ENCODE peak calls at places on chromosome 14, in five cellular contexts. One of them, this sample, is unnamed.

GRCh38 chr14:104287301-104288009 is 149.1 kb downstream of the KIF26A start:
- DNase-seq in stimulated activated CD4-positive, alpha-beta T cell treated with anti-CD3 and anti-CD28 coated beads, Interleukin-12 subunit alpha, Interleukin-12 subunit beta, amount 100 ng/mL, for 4 hours: no peak
- DNase-seq in stimulated activated effector memory CD8-positive, alpha-beta T cell treated with anti-CD3 and anti-CD28 coated beads, Interleukin-12 subunit alpha, Interleukin-12 subunit beta, amount 100 ng/mL, for 72 hours: no peak
- DNase-seq in globus pallidus: no peak
- DNase-seq in foreskin melanocyte: no peak
- DNase-seq in this sample: no peak

GRCh38 chr14:69818760-69819191 is 21.7 kb upstream of the SLC10A1 start:
- DNase-seq in stimulated activated CD4-positive, alpha-beta T cell treated with anti-CD3 and anti-CD28 coated beads, Interleukin-12 subunit alpha, Interleukin-12 subunit beta, amount 100 ng/mL, for 4 hours: peak
- DNase-seq in stimulated activated effector memory CD8-positive, alpha-beta T cell treated with anti-CD3 and anti-CD28 coated beads, Interleukin-12 subunit alpha, Interleukin-12 subunit beta, amount 100 ng/mL, for 72 hours: peak
- DNase-seq in globus pallidus: peak
- DNase-seq in foreskin melanocyte: peak
- DNase-seq in this sample: peak

GRCh38 chr14:98736701-98737338 is 535.2 kb downstream of the BCL11B start:
- DNase-seq in stimulated activated CD4-positive, alpha-beta T cell treated with anti-CD3 and anti-CD28 coated beads, Interleukin-12 subunit alpha, Interleukin-12 subunit beta, amount 100 ng/mL, for 4 hours: no peak
- DNase-seq in stimulated activated effector memory CD8-positive, alpha-beta T cell treated with anti-CD3 and anti-CD28 coated beads, Interleukin-12 subunit alpha, Interleukin-12 subunit beta, amount 100 ng/mL, for 72 hours: no peak
- DNase-seq in globus pallidus: no peak
- DNase-seq in foreskin melanocyte: no peak
- DNase-seq in this sample: no peak

GRCh38 chr14:37709419-37710195 is 114.2 kb downstream of the TTC6 start:
- DNase-seq in stimulated activated CD4-positive, alpha-beta T cell treated with anti-CD3 and anti-CD28 coated beads, Interleukin-12 subunit alpha, Interleukin-12 subunit beta, amount 100 ng/mL, for 4 hours: no peak
- DNase-seq in stimulated activated effector memory CD8-positive, alpha-beta T cell treated with anti-CD3 and anti-CD28 coated beads, Interleukin-12 subunit alpha, Interleukin-12 subunit beta, amount 100 ng/mL, for 72 hours: no peak
- DNase-seq in globus pallidus: no peak
- DNase-seq in foreskin melanocyte: no peak
- DNase-seq in this sample: no peak

GRCh38 chr14:37600880-37601741 is 5.7 kb downstream of the TTC6 start:
- DNase-seq in stimulated activated CD4-positive, alpha-beta T cell treated with anti-CD3 and anti-CD28 coated beads, Interleukin-12 subunit alpha, Interleukin-12 subunit beta, amount 100 ng/mL, for 4 hours: no peak
- DNase-seq in stimulated activated effector memory CD8-positive, alpha-beta T cell treated with anti-CD3 and anti-CD28 coated beads, Interleukin-12 subunit alpha, Interleukin-12 subunit beta, amount 100 ng/mL, for 72 hours: no peak
- DNase-seq in globus pallidus: no peak
- DNase-seq in foreskin melanocyte: no peak
- DNase-seq in this sample: no peak

GRCh38 chr14:62084020-62084419 is 321.8 kb downstream of the SNAPC1 start:
- DNase-seq in stimulated activated CD4-positive, alpha-beta T cell treated with anti-CD3 and anti-CD28 coated beads, Interleukin-12 subunit alpha, Interleukin-12 subunit beta, amount 100 ng/mL, for 4 hours: no peak
- DNase-seq in stimulated activated effector memory CD8-positive, alpha-beta T cell treated with anti-CD3 and anti-CD28 coated beads, Interleukin-12 subunit alpha, Interleukin-12 subunit beta, amount 100 ng/mL, for 72 hours: no peak
- DNase-seq in globus pallidus: peak
- DNase-seq in foreskin melanocyte: no peak
- DNase-seq in this sample: no peak

GRCh38 chr14:102314242-102315011 is 5.1 kb upstream of the ZNF839 start:
- DNase-seq in stimulated activated CD4-positive, alpha-beta T cell treated with anti-CD3 and anti-CD28 coated beads, Interleukin-12 subunit alpha, Interleukin-12 subunit beta, amount 100 ng/mL, for 4 hours: peak
- DNase-seq in stimulated activated effector memory CD8-positive, alpha-beta T cell treated with anti-CD3 and anti-CD28 coated beads, Interleukin-12 subunit alpha, Interleukin-12 subunit beta, amount 100 ng/mL, for 72 hours: peak
- DNase-seq in globus pallidus: peak
- DNase-seq in foreskin melanocyte: peak
- DNase-seq in this sample: peak

GRCh38 chr14:74308695-74309094 is 6.0 kb upstream of the ABCD4 start:
- DNase-seq in stimulated activated CD4-positive, alpha-beta T cell treated with anti-CD3 and anti-CD28 coated beads, Interleukin-12 subunit alpha, Interleukin-12 subunit beta, amount 100 ng/mL, for 4 hours: no peak
- DNase-seq in stimulated activated effector memory CD8-positive, alpha-beta T cell treated with anti-CD3 and anti-CD28 coated beads, Interleukin-12 subunit alpha, Interleukin-12 subunit beta, amount 100 ng/mL, for 72 hours: no peak
- DNase-seq in globus pallidus: no peak
- DNase-seq in foreskin melanocyte: no peak
- DNase-seq in this sample: no peak

GRCh38 chr14:61252354-61253063 is 28.6 kb downstream of the TMEM30B start:
- DNase-seq in stimulated activated CD4-positive, alpha-beta T cell treated with anti-CD3 and anti-CD28 coated beads, Interleukin-12 subunit alpha, Interleukin-12 subunit beta, amount 100 ng/mL, for 4 hours: peak
- DNase-seq in stimulated activated effector memory CD8-positive, alpha-beta T cell treated with anti-CD3 and anti-CD28 coated beads, Interleukin-12 subunit alpha, Interleukin-12 subunit beta, amount 100 ng/mL, for 72 hours: peak
- DNase-seq in globus pallidus: peak
- DNase-seq in foreskin melanocyte: peak
- DNase-seq in this sample: peak

GRCh38 chr14:93002851-93003298 is 79.9 kb downstream of the CHGA start:
- DNase-seq in stimulated activated CD4-positive, alpha-beta T cell treated with anti-CD3 and anti-CD28 coated beads, Interleukin-12 subunit alpha, Interleukin-12 subunit beta, amount 100 ng/mL, for 4 hours: no peak
- DNase-seq in stimulated activated effector memory CD8-positive, alpha-beta T cell treated with anti-CD3 and anti-CD28 coated beads, Interleukin-12 subunit alpha, Interleukin-12 subunit beta, amount 100 ng/mL, for 72 hours: no peak
- DNase-seq in globus pallidus: no peak
- DNase-seq in foreskin melanocyte: no peak
- DNase-seq in this sample: no peak

GRCh38 chr14:30283822-30284446 is 275.0 kb upstream of the G2E3 start:
- DNase-seq in stimulated activated CD4-positive, alpha-beta T cell treated with anti-CD3 and anti-CD28 coated beads, Interleukin-12 subunit alpha, Interleukin-12 subunit beta, amount 100 ng/mL, for 4 hours: no peak
- DNase-seq in stimulated activated effector memory CD8-positive, alpha-beta T cell treated with anti-CD3 and anti-CD28 coated beads, Interleukin-12 subunit alpha, Interleukin-12 subunit beta, amount 100 ng/mL, for 72 hours: no peak
- DNase-seq in globus pallidus: no peak
- DNase-seq in foreskin melanocyte: no peak
- DNase-seq in this sample: no peak

GRCh38 chr14:104101086-104101621 is 15.7 kb downstream of the ASPG start:
- DNase-seq in stimulated activated CD4-positive, alpha-beta T cell treated with anti-CD3 and anti-CD28 coated beads, Interleukin-12 subunit alpha, Interleukin-12 subunit beta, amount 100 ng/mL, for 4 hours: no peak
- DNase-seq in stimulated activated effector memory CD8-positive, alpha-beta T cell treated with anti-CD3 and anti-CD28 coated beads, Interleukin-12 subunit alpha, Interleukin-12 subunit beta, amount 100 ng/mL, for 72 hours: no peak
- DNase-seq in globus pallidus: no peak
- DNase-seq in foreskin melanocyte: no peak
- DNase-seq in this sample: no peak

GRCh38 chr14:32078794-32079663 is 1.9 kb downstream of the ARHGAP5 start:
- DNase-seq in stimulated activated CD4-positive, alpha-beta T cell treated with anti-CD3 and anti-CD28 coated beads, Interleukin-12 subunit alpha, Interleukin-12 subunit beta, amount 100 ng/mL, for 4 hours: no peak
- DNase-seq in stimulated activated effector memory CD8-positive, alpha-beta T cell treated with anti-CD3 and anti-CD28 coated beads, Interleukin-12 subunit alpha, Interleukin-12 subunit beta, amount 100 ng/mL, for 72 hours: no peak
- DNase-seq in globus pallidus: no peak
- DNase-seq in foreskin melanocyte: no peak
- DNase-seq in this sample: no peak

GRCh38 chr14:100022772-100023451 is 42.3 kb upstream of the EVL start:
- DNase-seq in stimulated activated CD4-positive, alpha-beta T cell treated with anti-CD3 and anti-CD28 coated beads, Interleukin-12 subunit alpha, Interleukin-12 subunit beta, amount 100 ng/mL, for 4 hours: no peak
- DNase-seq in stimulated activated effector memory CD8-positive, alpha-beta T cell treated with anti-CD3 and anti-CD28 coated beads, Interleukin-12 subunit alpha, Interleukin-12 subunit beta, amount 100 ng/mL, for 72 hours: no peak
- DNase-seq in globus pallidus: no peak
- DNase-seq in foreskin melanocyte: no peak
- DNase-seq in this sample: no peak

GRCh38 chr14:30252800-30253425 is 306.0 kb upstream of the G2E3 start:
- DNase-seq in stimulated activated CD4-positive, alpha-beta T cell treated with anti-CD3 and anti-CD28 coated beads, Interleukin-12 subunit alpha, Interleukin-12 subunit beta, amount 100 ng/mL, for 4 hours: no peak
- DNase-seq in stimulated activated effector memory CD8-positive, alpha-beta T cell treated with anti-CD3 and anti-CD28 coated beads, Interleukin-12 subunit alpha, Interleukin-12 subunit beta, amount 100 ng/mL, for 72 hours: no peak
- DNase-seq in globus pallidus: no peak
- DNase-seq in foreskin melanocyte: peak
- DNase-seq in this sample: no peak

GRCh38 chr14:63710497-63710896 is 17.4 kb downstream of the SGPP1 start:
- DNase-seq in stimulated activated CD4-positive, alpha-beta T cell treated with anti-CD3 and anti-CD28 coated beads, Interleukin-12 subunit alpha, Interleukin-12 subunit beta, amount 100 ng/mL, for 4 hours: no peak
- DNase-seq in stimulated activated effector memory CD8-positive, alpha-beta T cell treated with anti-CD3 and anti-CD28 coated beads, Interleukin-12 subunit alpha, Interleukin-12 subunit beta, amount 100 ng/mL, for 72 hours: no peak
- DNase-seq in globus pallidus: no peak
- DNase-seq in foreskin melanocyte: no peak
- DNase-seq in this sample: no peak

GRCh38 chr14:100025111-100025510 is 40.1 kb upstream of the EVL start:
- DNase-seq in stimulated activated CD4-positive, alpha-beta T cell treated with anti-CD3 and anti-CD28 coated beads, Interleukin-12 subunit alpha, Interleukin-12 subunit beta, amount 100 ng/mL, for 4 hours: peak
- DNase-seq in stimulated activated effector memory CD8-positive, alpha-beta T cell treated with anti-CD3 and anti-CD28 coated beads, Interleukin-12 subunit alpha, Interleukin-12 subunit beta, amount 100 ng/mL, for 72 hours: peak
- DNase-seq in globus pallidus: no peak
- DNase-seq in foreskin melanocyte: no peak
- DNase-seq in this sample: peak

GRCh38 chr14:99330316-99331240 is 58.6 kb upstream of the BCL11B start:
- DNase-seq in stimulated activated CD4-positive, alpha-beta T cell treated with anti-CD3 and anti-CD28 coated beads, Interleukin-12 subunit alpha, Interleukin-12 subunit beta, amount 100 ng/mL, for 4 hours: no peak
- DNase-seq in stimulated activated effector memory CD8-positive, alpha-beta T cell treated with anti-CD3 and anti-CD28 coated beads, Interleukin-12 subunit alpha, Interleukin-12 subunit beta, amount 100 ng/mL, for 72 hours: no peak
- DNase-seq in globus pallidus: no peak
- DNase-seq in foreskin melanocyte: no peak
- DNase-seq in this sample: no peak

GRCh38 chr14:77372304-77372841 is 4.5 kb downstream of the TMED8 start:
- DNase-seq in stimulated activated CD4-positive, alpha-beta T cell treated with anti-CD3 and anti-CD28 coated beads, Interleukin-12 subunit alpha, Interleukin-12 subunit beta, amount 100 ng/mL, for 4 hours: no peak
- DNase-seq in stimulated activated effector memory CD8-positive, alpha-beta T cell treated with anti-CD3 and anti-CD28 coated beads, Interleukin-12 subunit alpha, Interleukin-12 subunit beta, amount 100 ng/mL, for 72 hours: no peak
- DNase-seq in globus pallidus: no peak
- DNase-seq in foreskin melanocyte: no peak
- DNase-seq in this sample: no peak

GRCh38 chr14:70714055-70714550 is 72.4 kb downstream of the TTC9 start:
- DNase-seq in stimulated activated CD4-positive, alpha-beta T cell treated with anti-CD3 and anti-CD28 coated beads, Interleukin-12 subunit alpha, Interleukin-12 subunit beta, amount 100 ng/mL, for 4 hours: peak
- DNase-seq in stimulated activated effector memory CD8-positive, alpha-beta T cell treated with anti-CD3 and anti-CD28 coated beads, Interleukin-12 subunit alpha, Interleukin-12 subunit beta, amount 100 ng/mL, for 72 hours: peak
- DNase-seq in globus pallidus: peak
- DNase-seq in foreskin melanocyte: peak
- DNase-seq in this sample: no peak

GRCh38 chr14:101318271-101318670 is 243.0 kb upstream of the DIO3 start:
- DNase-seq in stimulated activated CD4-positive, alpha-beta T cell treated with anti-CD3 and anti-CD28 coated beads, Interleukin-12 subunit alpha, Interleukin-12 subunit beta, amount 100 ng/mL, for 4 hours: no peak
- DNase-seq in stimulated activated effector memory CD8-positive, alpha-beta T cell treated with anti-CD3 and anti-CD28 coated beads, Interleukin-12 subunit alpha, Interleukin-12 subunit beta, amount 100 ng/mL, for 72 hours: no peak
- DNase-seq in globus pallidus: no peak
- DNase-seq in foreskin melanocyte: no peak
- DNase-seq in this sample: no peak

This sample was measured in GM12892.